ENCODE peak calls at places on chromosomes 12 and 14, in six cellular contexts. Z is cardiac muscle cell; O is activated CD4-positive, alpha-beta memory T cell treated with anti-CD3 and anti-CD28 coated beads for 36 hours; E is AML-193; P is GM23338; D is stimulated activated CD8-positive, alpha-beta memory T cell treated with anti-CD3 and anti-CD28 coated beads, Interleukin-12 subunit alpha, Interleukin-12 subunit beta, amount 100 ng/mL, for 1 hour. T is an unnamed sample.

GRCh38 chr14:24889843-24890242 is 160.1 kb downstream of the STXBP6 start:
- DNase-seq in E (no peak), Z (no peak), D (no peak), P (no peak), O (no peak), T (no peak)

GRCh38 chr12:113880993-113881392 is 85.1 kb downstream of the RBM19 start:
- DNase-seq in E (no peak), P (no peak), Z (no peak), O (no peak), D (no peak), T (no peak)

GRCh38 chr12:77685112-77685511 is 145.6 kb upstream of the NAV3 start:
- DNase-seq in D (no peak), Z (peak), P (peak), E (peak), O (peak), T (peak)

GRCh38 chr14:89428556-89429196 is 11.6 kb upstream of the FOXN3 start:
- DNase-seq in P (no peak), Z (no peak), O (no peak), D (no peak), E (no peak), T (peak)

GRCh38 chr12:129081755-129082250 is 228.5 kb downstream of the GLT1D1 start:
- DNase-seq in P (no peak), O (no peak), D (no peak), Z (no peak), E (no peak), T (no peak)

GRCh38 chr14:22039938-22040780 is 366.5 kb upstream of the OR4E1 start:
- DNase-seq in O (peak), P (peak), D (peak), E (peak), Z (peak), T (peak)

GRCh38 chr12:106013941-106014340 is 124.8 kb downstream of the NUAK1 start:
- DNase-seq in O (no peak), P (no peak), Z (no peak), E (no peak), D (no peak), T (no peak)

GRCh38 chr12:45644521-45644920 is 85.0 kb upstream of the ARID2 start:
- DNase-seq in Z (no peak), D (no peak), O (no peak), E (peak), P (peak), T (peak)

GRCh38 chr12:102702447-102703114 is 214.5 kb downstream of the PAH start:
- DNase-seq in O (peak), D (no peak), P (peak), Z (peak), E (peak), T (peak)

GRCh38 chr14:90883782-90884181 is 67.6 kb upstream of the TTC7B start:
- DNase-seq in O (no peak), E (no peak), Z (no peak), D (no peak), P (peak), T (no peak)

GRCh38 chr14:97267509-97267908 is 470.3 kb downstream of the VRK1 start:
- DNase-seq in Z (no peak), E (no peak), D (no peak), P (no peak), O (no peak), T (no peak)

GRCh38 chr12:45730842-45731336 is 1.4 kb downstream of the ARID2 start:
- DNase-seq in Z (peak), P (no peak), E (no peak), O (no peak), D (no peak), T (no peak)

GRCh38 chr14:55731881-55732498 is 152.0 kb downstream of the KTN1 start:
- DNase-seq in Z (peak), D (peak), O (peak), P (peak), E (peak), T (peak)

GRCh38 chr12:93759512-93760081 is 82.4 kb downstream of the CRADD start:
- DNase-seq in O (no peak), E (no peak), P (no peak), Z (no peak), D (no peak), T (no peak)

GRCh38 chr12:68341822-68342221 is 9.7 kb upstream of the MDM1 start:
- DNase-seq in D (no peak), Z (no peak), E (no peak), O (no peak), P (no peak), T (no peak)

GRCh38 chr12:110244829-110245228 is 36.2 kb upstream of the ATP2A2 start:
- DNase-seq in O (no peak), E (no peak), Z (peak), D (no peak), P (peak), T (no peak)

GRCh38 chr12:108322998-108323397 is 16.1 kb downstream of the CMKLR1 start:
- DNase-seq in Z (no peak), E (no peak), D (no peak), P (no peak), O (no peak), T (no peak)

GRCh38 chr12:22986997-22987396 is 362.0 kb downstream of the ETNK1 start:
- DNase-seq in D (no peak), Z (no peak), E (no peak), P (no peak), O (no peak), T (no peak)

GRCh38 chr14:104743461-104744380 is 9.2 kb upstream of the SIVA1 start:
- DNase-seq in Z (no peak), D (no peak), E (no peak), O (no peak), P (no peak), T (no peak)

GRCh38 chr12:76920182-76921014 is 41.6 kb upstream of the CSRP2 start:
- DNase-seq in D (no peak), E (no peak), P (peak), Z (no peak), O (peak), T (peak)

GRCh38 chr12:22588817-22589216 is 36.2 kb upstream of the ETNK1 start:
- DNase-seq in E (no peak), P (no peak), O (no peak), Z (no peak), D (no peak), T (no peak)

GRCh38 chr12:121787063-121787774 is 6.3 kb downstream of the RHOF start:
- DNase-seq in P (no peak), O (peak), E (no peak), D (no peak), Z (no peak), T (no peak)

GRCh38 chr12:39427360-39427808 is 15.5 kb downstream of the KIF21A start:
- DNase-seq in D (no peak), E (no peak), O (no peak), P (no peak), Z (no peak), T (no peak)

GRCh38 chr14:23366163-23366921 is 1.4 kb upstream of the EFS start:
- DNase-seq in E (no peak), P (peak), D (no peak), O (no peak), Z (peak), T (no peak)